ENCODE peak calls at places on chromosomes 2 and 18, in six cellular contexts. R, I, D, K, P and Q are unnamed samples.

GRCh38 chr2:109148347-109148746 is 19.3 kb downstream of the SH3RF3 start:
- DNase-seq in R (no peak), I (no peak), D (no peak), K (no peak), P (no peak), Q (no peak)

GRCh38 chr2:218569038-218569431 is 396 bp downstream of the CNOT9 start:
- DNase-seq in R (peak; percentile 59), I (peak; percentile 43), D (peak; percentile 61), K (no peak), P (peak; percentile 85), Q (peak; percentile 61)

GRCh38 chr2:204748286-204748685 is 203.0 kb downstream of the PARD3B start:
- DNase-seq in R (no peak), I (no peak), D (no peak), K (no peak), P (no peak), Q (no peak)

GRCh38 chr2:111032721-111033532 is 87.8 kb upstream of the BCL2L11 start:
- DNase-seq in R (peak; percentile 59), I (no peak), D (no peak), K (no peak), P (no peak), Q (no peak)

GRCh38 chr18:65941482-65941881 is 190.7 kb downstream of the CDH7 start:
- DNase-seq in R (no peak), I (no peak), D (no peak), K (no peak), P (no peak), Q (no peak)

GRCh38 chr2:232576995-232577394 is 26.5 kb downstream of the EIF4E2 start:
- DNase-seq in R (no peak), I (no peak), D (no peak), K (no peak), P (no peak), Q (no peak)

GRCh38 chr2:42775186-42775585 is 11.3 kb upstream of the OXER1 start:
- DNase-seq in R (no peak), I (no peak), D (no peak), K (no peak), P (no peak), Q (no peak)

GRCh38 chr2:171530378-171530777 is 8.1 kb downstream of the CYBRD1 start:
- DNase-seq in R (no peak), I (no peak), D (no peak), K (no peak), P (no peak), Q (no peak)

GRCh38 chr2:229714080-229714735 is at the start of gene DNER:
- DNase-seq in R (peak; percentile 31), I (peak; percentile 39), D (peak; percentile 48), K (no peak), P (peak; percentile 70), Q (peak; percentile 83)

GRCh38 chr2:195489101-195489500 is 167.9 kb upstream of the SLC39A10 start:
- DNase-seq in R (no peak), I (no peak), D (no peak), K (no peak), P (no peak), Q (no peak)

GRCh38 chr2:149611100-149611820 is 23.7 kb upstream of the MMADHC start:
- DNase-seq in R (no peak), I (no peak), D (no peak), K (no peak), P (no peak), Q (peak; percentile 21)

GRCh38 chr2:151439127-151439526 is 29.4 kb downstream of the RIF1 start:
- DNase-seq in R (no peak), I (no peak), D (no peak), K (no peak), P (no peak), Q (no peak)

GRCh38 chr2:208304157-208304556 is 38.1 kb downstream of the PIKFYVE start:
- DNase-seq in R (no peak), I (no peak), D (no peak), K (no peak), P (no peak), Q (no peak)

GRCh38 chr2:25301453-25302352 is 40.0 kb downstream of the DNMT3A start:
- DNase-seq in R (peak; percentile 81), I (no peak), D (no peak), K (no peak), P (no peak), Q (no peak)

GRCh38 chr2:158539176-158539895 is 82.6 kb downstream of the PKP4 start:
- DNase-seq in R (peak; percentile 89), I (no peak), D (no peak), K (no peak), P (no peak), Q (no peak)

GRCh38 chr18:27017901-27018500 is 152.5 kb upstream of the AQP4 start:
- DNase-seq in R (peak; percentile 46), I (no peak), D (no peak), K (no peak), P (no peak), Q (no peak)

GRCh38 chr2:113180131-113180946 is 6.6 kb downstream of the PSD4 start:
- DNase-seq in R (no peak), I (no peak), D (no peak), K (no peak), P (peak; percentile 46), Q (no peak)

GRCh38 chr2:20602803-20603202 is 48.1 kb downstream of the HS1BP3 start:
- DNase-seq in R (no peak), I (no peak), D (no peak), K (no peak), P (no peak), Q (no peak)

GRCh38 chr18:2410688-2411087 is 160.6 kb downstream of the METTL4 start:
- DNase-seq in R (peak; percentile 61), I (no peak), D (no peak), K (no peak), P (no peak), Q (no peak)

GRCh38 chr18:71878226-71878625 is 665.9 kb downstream of the CBLN2 start:
- DNase-seq in R (no peak), I (no peak), D (no peak), K (no peak), P (no peak), Q (no peak)

GRCh38 chr2:183248866-183249567 is 124.8 kb downstream of the NUP35 start:
- DNase-seq in R (peak; percentile 54), I (no peak), D (no peak), K (no peak), P (no peak), Q (no peak)

GRCh38 chr2:197037863-197038398 is 111.4 kb upstream of the PGAP1 start:
- DNase-seq in R (peak; percentile 6), I (no peak), D (no peak), K (no peak), P (no peak), Q (no peak)
- TF ChIP-seq CTCF in R (peak; percentile 11), I (no peak), D (no peak), K (no peak), P (no peak), Q (no peak)

GRCh38 chr18:8520266-8520665 is 89.0 kb upstream of the RAB12 start:
- DNase-seq in R (no peak), I (no peak), D (no peak), K (no peak), P (no peak), Q (no peak)

GRCh38 chr18:8526316-8526715 is 82.9 kb upstream of the RAB12 start:
- DNase-seq in R (no peak), I (no peak), D (no peak), K (no peak), P (no peak), Q (no peak)

GRCh38 chr18:8529609-8530008 is 79.6 kb upstream of the RAB12 start:
- DNase-seq in R (no peak), I (no peak), D (no peak), K (no peak), P (no peak), Q (no peak)

GRCh38 chr18:8522756-8523155 is 86.5 kb upstream of the RAB12 start:
- DNase-seq in R (no peak), I (no peak), D (no peak), K (no peak), P (no peak), Q (no peak)

GRCh38 chr18:8525692-8526091 is 83.5 kb upstream of the RAB12 start:
- DNase-seq in R (no peak), I (no peak), D (no peak), K (no peak), P (no peak), Q (no peak)
- TF ChIP-seq CTCF in R (no peak), I (peak; percentile 45), D (no peak), K (no peak), P (no peak), Q (no peak)

GRCh38 chr2:237407734-237408133 is 6.2 kb downstream of the COL6A3 start:
- DNase-seq in R (no peak), I (no peak), D (no peak), K (no peak), P (no peak), Q (no peak)
- TF ChIP-seq CTCF in R (no peak), I (no peak), D (no peak), K (no peak), P (no peak), Q (no peak)

DNA sequence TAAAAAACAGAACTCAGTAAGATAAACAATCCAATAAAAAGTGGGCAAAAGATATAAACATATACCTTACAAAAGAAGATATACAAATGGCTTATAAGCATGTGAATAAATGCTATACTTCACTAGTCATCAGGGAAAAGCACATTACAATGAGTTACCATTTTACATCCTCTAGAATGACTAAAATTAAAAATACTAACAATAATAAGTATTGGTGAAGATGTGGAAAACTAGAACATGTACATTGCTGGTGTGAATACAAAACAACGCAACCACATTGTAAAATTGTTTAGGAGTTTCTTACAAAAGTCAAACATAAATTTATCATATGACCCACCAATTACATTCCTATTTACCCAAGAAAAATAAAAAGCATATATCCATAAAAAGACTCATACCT is 80.1 kb downstream of the SPIRE1 start:
- DNase-seq in R (no peak), I (no peak), D (no peak), K (no peak), P (no peak), Q (no peak)
- TF ChIP-seq CTCF in R (no peak), I (no peak), D (no peak), K (no peak), P (no peak), Q (no peak)